ENCODE peak calls at places on chromosomes 4 and X, in nine cellular contexts. J, P, W, I, F, G, A, K and D are unnamed samples.

GRCh38 chr4:137946423-137946822 is 295.7 kb downstream of the SLC7A11 start:
- DNase-seq in A (no peak), W (no peak), K (peak; percentile 7), P (peak; percentile 40), I (no peak), F (no peak), G (no peak), J (no peak), D (no peak)

GRCh38 chr4:47213971-47214370 is 182.6 kb downstream of the GABRB1 start:
- DNase-seq in I (no peak), K (peak; percentile 35), G (no peak), J (no peak), A (no peak), F (peak; percentile 88), P (peak; percentile 79), W (no peak), D (peak; percentile 65)

GRCh38 chr4:15648600-15648999 is 6.6 kb downstream of the FBXL5 start:
- DNase-seq in G (no peak), K (no peak), A (no peak), I (no peak), P (no peak), J (no peak), F (no peak), W (no peak), D (no peak)

GRCh38 chrX:56728752-56729151 is 291 bp upstream of the NBDY start:
- DNase-seq in G (no peak), A (peak; percentile 4), J (no peak), W (no peak), F (peak; percentile 26), K (peak; percentile 23), I (no peak), P (peak; percentile 44), D (peak; percentile 36)

GRCh38 chr4:109803924-109804571 is 2.2 kb upstream of the CFI start:
- DNase-seq in K (peak; percentile 58), F (peak; percentile 66), G (peak; percentile 74), W (peak; percentile 73), A (no peak), I (no peak), J (peak; percentile 31), P (peak; percentile 62), D (peak; percentile 44)

GRCh38 chr4:39933689-39934590 is 43.8 kb downstream of the PDS5A start:
- DNase-seq in J (no peak), I (no peak), P (no peak), K (no peak), F (peak; percentile 64), A (no peak), W (no peak), G (peak; percentile 59), D (peak; percentile 57)

GRCh38 chrX:45527834-45528233 is 327.2 kb upstream of the DIPK2B start:
- DNase-seq in J (no peak), G (no peak), I (no peak), F (no peak), P (no peak), K (no peak), W (no peak), A (no peak), D (peak; percentile 37)

GRCh38 chr4:53558981-53559620 is 32.2 kb downstream of the LNX1 start:
- DNase-seq in J (no peak), P (peak; percentile 52), G (no peak), K (peak; percentile 56), F (peak; percentile 16), I (no peak), W (no peak), A (no peak), D (no peak)

GRCh38 chrX:15310117-15310516 is 5.3 kb downstream of the ASB11 start:
- DNase-seq in K (peak; percentile 74), F (peak; percentile 68), W (no peak), P (peak; percentile 15), A (peak; percentile 79), J (no peak), G (no peak), I (no peak), D (peak; percentile 37)

GRCh38 chrX:9110808-9111207 is 76.9 kb upstream of the FAM9B start:
- DNase-seq in A (no peak), J (no peak), I (no peak), P (no peak), K (no peak), W (no peak), G (no peak), F (no peak), D (peak; percentile 14)

DNA sequence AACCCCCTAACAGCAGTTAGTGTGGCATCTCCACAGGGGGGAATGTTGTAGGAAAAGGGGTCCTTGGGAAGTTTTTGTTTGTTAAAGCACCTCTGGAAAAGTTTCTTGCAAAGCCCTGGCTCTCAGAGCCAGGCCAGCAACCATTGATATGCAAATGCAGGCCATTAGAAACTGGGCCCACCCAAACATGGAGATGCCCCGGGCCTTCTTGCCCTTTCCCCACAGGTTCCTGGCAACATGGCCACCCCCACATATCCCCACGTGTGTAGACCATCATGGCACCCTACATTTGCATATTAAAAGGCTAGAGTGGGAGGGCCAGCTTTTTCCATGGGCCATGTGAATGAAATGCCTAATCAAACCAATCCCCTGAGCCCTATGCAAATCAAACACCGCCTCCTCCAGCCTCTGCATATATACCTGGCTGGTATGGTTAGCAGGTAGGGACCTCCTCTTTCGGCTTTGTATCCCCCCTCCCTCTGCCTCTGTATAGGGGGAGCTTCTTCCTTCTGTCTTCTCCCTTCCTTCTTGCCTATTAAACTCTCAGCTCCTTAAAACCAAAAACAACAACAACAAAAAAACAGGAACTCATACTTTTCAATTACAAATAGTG is 44.0 kb upstream of the ZCCHC13 start:
- DNase-seq in A (no peak), W (no peak), K (no peak), F (no peak), J (no peak), P (no peak), I (no peak), G (no peak), D (no peak)
- TF ChIP-seq CTCF in A (no peak), W (no peak), K (no peak), F (no peak), J (no peak), P (no peak), I (no peak), G (no peak), D (no peak)

DNA sequence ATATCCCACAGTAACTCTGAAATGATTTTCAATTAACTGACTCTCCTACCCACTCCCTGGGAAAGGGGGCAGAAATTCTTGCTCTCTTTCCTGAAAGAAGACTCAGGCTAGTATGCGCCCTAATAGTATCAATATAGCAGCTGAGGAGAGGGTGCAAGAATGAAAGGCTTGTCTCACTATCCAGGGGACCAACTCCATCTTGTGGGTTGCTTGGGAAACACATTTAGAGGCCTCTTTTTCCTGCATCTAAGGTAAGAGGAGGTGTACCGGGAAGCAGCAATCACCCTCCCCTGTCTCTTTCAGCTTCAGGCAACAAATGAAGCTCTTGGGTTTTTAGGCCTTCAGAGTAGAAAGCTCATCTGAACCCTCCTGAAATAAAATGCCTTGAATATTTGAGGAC is 11.3 kb downstream of the TMEM255A start:
- DNase-seq in J (peak; percentile 9), K (peak; percentile 6), W (peak; percentile 21), G (no peak), I (no peak), P (peak; percentile 51), A (no peak), F (no peak), D (no peak)
- TF ChIP-seq CTCF in J (no peak), K (peak; percentile 41), W (peak; percentile 23), G (no peak), I (no peak), P (peak; percentile 59), A (no peak), F (no peak), D (no peak)

GRCh38 chr4:7678318-7678852 is 243.7 kb upstream of the PSAPL1 start:
- DNase-seq in K (no peak), W (no peak), I (no peak), G (no peak), P (no peak), J (no peak), A (no peak), F (no peak), D (no peak)
- TF ChIP-seq CTCF in K (no peak), W (no peak), I (no peak), G (no peak), P (no peak), J (no peak), A (no peak), F (no peak), D (no peak)

GRCh38 chrX:40316502-40316901 is 218.7 kb upstream of the BCOR start:
- DNase-seq in P (no peak), K (no peak), G (no peak), W (no peak), I (no peak), A (no peak), F (no peak), J (no peak), D (no peak)
- TF ChIP-seq CTCF in P (no peak), K (no peak), G (no peak), W (no peak), I (no peak), A (no peak), F (no peak), J (no peak), D (no peak)

GRCh38 chr4:2068566-2068965 is 9.4 kb downstream of the NAT8L start:
- DNase-seq in F (no peak), J (no peak), W (no peak), I (no peak), K (no peak), G (no peak), A (no peak), P (no peak), D (no peak)

GRCh38 chr4:2068198-2068470 is 9.0 kb downstream of the NAT8L start:
- DNase-seq in P (no peak), A (no peak), J (no peak), K (no peak), F (no peak), W (no peak), G (no peak), I (no peak), D (no peak)

GRCh38 chr4:2069986-2070385 is 10.9 kb downstream of the NAT8L start:
- DNase-seq in F (no peak), I (no peak), G (no peak), W (no peak), J (no peak), A (no peak), K (no peak), P (no peak), D (no peak)

GRCh38 chr4:2070421-2071251 is 11.5 kb downstream of the NAT8L start:
- DNase-seq in J (no peak), W (no peak), G (no peak), A (no peak), K (no peak), P (no peak), I (no peak), F (no peak), D (no peak)

GRCh38 chr4:2069161-2069971 is 10.2 kb downstream of the NAT8L start:
- DNase-seq in K (no peak), I (no peak), F (no peak), P (no peak), W (no peak), G (no peak), A (no peak), J (no peak), D (no peak)
- TF ChIP-seq CTCF in K (no peak), I (no peak), F (no peak), P (no peak), W (peak; percentile 4), G (no peak), A (no peak), J (no peak), D (no peak)